ENCODE peak calls at places on chromosomes 2 and 18, in six cellular contexts. O is EL; H is GM04504; D is stimulated activated CD8-positive, alpha-beta memory T cell treated with anti-CD3 and anti-CD28 coated beads, Interleukin-15, amount 100 ng/mL, for 1 hour; T is stomach; Y is ELR. A is an unnamed sample.

GRCh38 chr2:191927319-191927867 is 80.5 kb upstream of the CAVIN2 start:
- DNase-seq in O (peak), H (peak), D (no peak), T (peak), Y (peak), A (peak)

GRCh38 chr2:4930704-4931103 is 761.5 kb upstream of the SOX11 start:
- DNase-seq in O (no peak), H (no peak), D (no peak), T (no peak), Y (no peak), A (no peak)

GRCh38 chr2:236568068-236568921 is 1.3 kb upstream of the ACKR3 start:
- DNase-seq in O (peak), H (no peak), D (no peak), T (peak), Y (peak), A (peak)

GRCh38 chr2:167209784-167210183 is 321.5 kb downstream of the XIRP2 start:
- DNase-seq in O (no peak), H (no peak), D (no peak), T (no peak), Y (no peak), A (no peak)

GRCh38 chr2:70702711-70703395 is 65.1 kb downstream of the ADD2 start:
- DNase-seq in O (no peak), H (no peak), D (no peak), T (peak), Y (no peak), A (no peak)

GRCh38 chr2:71496156-71496770 is 42.9 kb downstream of the DYSF start:
- DNase-seq in O (no peak), H (no peak), D (no peak), T (no peak), Y (no peak), A (no peak)

GRCh38 chr2:142300517-142300916 is 169.7 kb upstream of the LRP1B start:
- DNase-seq in O (no peak), H (no peak), D (no peak), T (no peak), Y (no peak), A (no peak)

GRCh38 chr2:30366199-30366691 is 80.8 kb upstream of the LCLAT1 start:
- DNase-seq in O (peak), H (no peak), D (no peak), T (no peak), Y (peak), A (no peak)

GRCh38 chr2:40343904-40344303 is 108.0 kb downstream of the SLC8A1 start:
- DNase-seq in O (peak), H (peak), D (no peak), T (no peak), Y (peak), A (no peak)

GRCh38 chr18:63253018-63253417 is 66.6 kb downstream of the BCL2 start:
- DNase-seq in O (no peak), H (no peak), D (no peak), T (no peak), Y (no peak), A (no peak)

GRCh38 chr18:3451166-3451988 is 1.4 kb downstream of the TGIF1 start:
- DNase-seq in O (peak), H (peak), D (peak), T (peak), Y (peak), A (peak)

GRCh38 chr2:109032229-109032800 is 43.3 kb upstream of the EDAR start:
- DNase-seq in O (no peak), H (no peak), D (no peak), T (no peak), Y (no peak), A (no peak)

GRCh38 chr2:179511105-179511504 is 246.5 kb upstream of the SESTD1 start:
- DNase-seq in O (no peak), H (no peak), D (no peak), T (no peak), Y (no peak), A (no peak)